ENCODE peak calls at places on chromosomes 1 and 21, in ten cellular contexts. One of them, this sample, is unnamed.

GRCh38 chr1:147292012-147292411 is 49.5 kb downstream of the CHD1L start:
- DNase-seq in tibial nerve: no peak
- DNase-seq in HepG2: no peak
- DNase-seq in A549: no peak
- DNase-seq in stomach: no peak
- DNase-seq in transverse colon: no peak
- DNase-seq in esophagus muscularis mucosa: no peak
- DNase-seq in sigmoid colon: no peak
- DNase-seq in K562: no peak
- DNase-seq in ovary: no peak
- DNase-seq in this sample: no peak

GRCh38 chr1:10530281-10530740 is 55.6 kb downstream of the PEX14 start:
- DNase-seq in esophagus muscularis mucosa: no peak
- DNase-seq in HepG2: no peak
- DNase-seq in K562: no peak
- DNase-seq in ovary: peak; percentile 83
- DNase-seq in sigmoid colon: peak; percentile 82
- DNase-seq in tibial nerve: no peak
- DNase-seq in A549: no peak
- DNase-seq in stomach: peak; percentile 61
- DNase-seq in transverse colon: peak; percentile 45
- DNase-seq in this sample: no peak

GRCh38 chr1:229410692-229411433 is 23.0 kb downstream of the ACTA1 start:
- DNase-seq in transverse colon: peak; percentile 46
- DNase-seq in sigmoid colon: peak; percentile 75
- DNase-seq in K562: peak; percentile 44
- DNase-seq in esophagus muscularis mucosa: no peak
- DNase-seq in A549: peak; percentile 51
- DNase-seq in HepG2: no peak
- DNase-seq in tibial nerve: no peak
- DNase-seq in ovary: peak; percentile 68
- DNase-seq in stomach: peak; percentile 71
- DNase-seq in this sample: no peak

GRCh38 chr1:205601209-205601608 is 30.6 kb downstream of the ELK4 start:
- DNase-seq in esophagus muscularis mucosa: peak; percentile 37
- DNase-seq in HepG2: peak; percentile 63
- DNase-seq in transverse colon: no peak
- DNase-seq in K562: no peak
- DNase-seq in ovary: no peak
- DNase-seq in sigmoid colon: no peak
- DNase-seq in tibial nerve: no peak
- DNase-seq in A549: no peak
- DNase-seq in stomach: no peak
- DNase-seq in this sample: no peak

GRCh38 chr1:57089855-57090254 is 124.0 kb upstream of the C8B start:
- DNase-seq in HepG2: no peak
- DNase-seq in transverse colon: no peak
- DNase-seq in esophagus muscularis mucosa: no peak
- DNase-seq in stomach: no peak
- DNase-seq in A549: no peak
- DNase-seq in sigmoid colon: no peak
- DNase-seq in tibial nerve: no peak
- DNase-seq in ovary: no peak
- DNase-seq in K562: no peak
- DNase-seq in this sample: no peak

GRCh38 chr21:34603002-34603709 is 11.8 kb downstream of the RCAN1 start:
- DNase-seq in A549: peak; percentile 63
- DNase-seq in esophagus muscularis mucosa: peak; percentile 96
- DNase-seq in transverse colon: peak; percentile 84
- DNase-seq in stomach: peak; percentile 89
- DNase-seq in HepG2: peak; percentile 59
- DNase-seq in sigmoid colon: peak; percentile 88
- DNase-seq in K562: peak; percentile 84
- DNase-seq in ovary: peak; percentile 80
- DNase-seq in tibial nerve: peak; percentile 94
- DNase-seq in this sample: peak; percentile 80

GRCh38 chr1:32881871-32882850 is 4.1 kb upstream of the HPCA start:
- DNase-seq in tibial nerve: no peak
- DNase-seq in HepG2: no peak
- DNase-seq in transverse colon: no peak
- DNase-seq in esophagus muscularis mucosa: no peak
- DNase-seq in sigmoid colon: no peak
- DNase-seq in K562: no peak
- DNase-seq in A549: no peak
- DNase-seq in ovary: no peak
- DNase-seq in stomach: peak; percentile 49
- DNase-seq in this sample: no peak

GRCh38 chr1:48649880-48650279 is 126.8 kb downstream of the BEND5 start:
- DNase-seq in HepG2: no peak
- DNase-seq in tibial nerve: no peak
- DNase-seq in sigmoid colon: no peak
- DNase-seq in esophagus muscularis mucosa: no peak
- DNase-seq in transverse colon: no peak
- DNase-seq in A549: no peak
- DNase-seq in K562: no peak
- DNase-seq in stomach: no peak
- DNase-seq in ovary: no peak
- DNase-seq in this sample: no peak

GRCh38 chr1:17205652-17206051 is 724 bp downstream of the PADI1 start:
- DNase-seq in HepG2: no peak
- DNase-seq in tibial nerve: no peak
- DNase-seq in A549: no peak
- DNase-seq in esophagus muscularis mucosa: no peak
- DNase-seq in stomach: no peak
- DNase-seq in K562: no peak
- DNase-seq in transverse colon: no peak
- DNase-seq in sigmoid colon: no peak
- DNase-seq in ovary: no peak
- DNase-seq in this sample: no peak

GRCh38 chr21:43292041-43292865 is 123.4 kb downstream of the CRYAA start:
- DNase-seq in K562: no peak
- DNase-seq in HepG2: no peak
- DNase-seq in A549: no peak
- DNase-seq in transverse colon: no peak
- DNase-seq in ovary: no peak
- DNase-seq in tibial nerve: no peak
- DNase-seq in esophagus muscularis mucosa: no peak
- DNase-seq in stomach: no peak
- DNase-seq in sigmoid colon: no peak
- DNase-seq in this sample: no peak

GRCh38 chr21:43188712-43189151 is 19.9 kb downstream of the CRYAA start:
- DNase-seq in HepG2: no peak
- DNase-seq in esophagus muscularis mucosa: no peak
- DNase-seq in stomach: peak; percentile 66
- DNase-seq in transverse colon: peak; percentile 22
- DNase-seq in sigmoid colon: peak; percentile 86
- DNase-seq in ovary: peak; percentile 41
- DNase-seq in A549: no peak
- DNase-seq in tibial nerve: peak; percentile 11
- DNase-seq in K562: no peak
- DNase-seq in this sample: peak; percentile 83

GRCh38 chr1:158285756-158286241 is 3.9 kb upstream of the CD1C start:
- DNase-seq in esophagus muscularis mucosa: no peak
- DNase-seq in sigmoid colon: peak; percentile 74
- DNase-seq in K562: no peak
- DNase-seq in transverse colon: peak; percentile 35
- DNase-seq in stomach: peak; percentile 32
- DNase-seq in HepG2: no peak
- DNase-seq in tibial nerve: peak; percentile 59
- DNase-seq in ovary: no peak
- DNase-seq in A549: no peak
- DNase-seq in this sample: peak; percentile 74

GRCh38 chr1:184514447-184514846 is 127.6 kb downstream of the C1orf21 start:
- DNase-seq in HepG2: no peak
- DNase-seq in K562: no peak
- DNase-seq in esophagus muscularis mucosa: no peak
- DNase-seq in tibial nerve: no peak
- DNase-seq in transverse colon: no peak
- DNase-seq in stomach: no peak
- DNase-seq in A549: no peak
- DNase-seq in ovary: no peak
- DNase-seq in sigmoid colon: no peak
- DNase-seq in this sample: no peak

GRCh38 chr1:51636765-51637522 is 20.1 kb downstream of the OSBPL9 start:
- DNase-seq in tibial nerve: peak; percentile 49
- DNase-seq in sigmoid colon: peak; percentile 70
- DNase-seq in HepG2: no peak
- DNase-seq in A549: peak; percentile 68
- DNase-seq in K562: peak; percentile 61
- DNase-seq in transverse colon: peak; percentile 33
- DNase-seq in stomach: no peak
- DNase-seq in ovary: peak; percentile 58
- DNase-seq in esophagus muscularis mucosa: no peak
- DNase-seq in this sample: peak; percentile 69

GRCh38 chr1:6795661-6796060 is 10.4 kb downstream of the CAMTA1 start:
- DNase-seq in ovary: no peak
- DNase-seq in A549: peak; percentile 58
- DNase-seq in transverse colon: no peak
- DNase-seq in sigmoid colon: no peak
- DNase-seq in stomach: no peak
- DNase-seq in tibial nerve: no peak
- DNase-seq in HepG2: no peak
- DNase-seq in K562: no peak
- DNase-seq in esophagus muscularis mucosa: no peak
- DNase-seq in this sample: no peak

DNA sequence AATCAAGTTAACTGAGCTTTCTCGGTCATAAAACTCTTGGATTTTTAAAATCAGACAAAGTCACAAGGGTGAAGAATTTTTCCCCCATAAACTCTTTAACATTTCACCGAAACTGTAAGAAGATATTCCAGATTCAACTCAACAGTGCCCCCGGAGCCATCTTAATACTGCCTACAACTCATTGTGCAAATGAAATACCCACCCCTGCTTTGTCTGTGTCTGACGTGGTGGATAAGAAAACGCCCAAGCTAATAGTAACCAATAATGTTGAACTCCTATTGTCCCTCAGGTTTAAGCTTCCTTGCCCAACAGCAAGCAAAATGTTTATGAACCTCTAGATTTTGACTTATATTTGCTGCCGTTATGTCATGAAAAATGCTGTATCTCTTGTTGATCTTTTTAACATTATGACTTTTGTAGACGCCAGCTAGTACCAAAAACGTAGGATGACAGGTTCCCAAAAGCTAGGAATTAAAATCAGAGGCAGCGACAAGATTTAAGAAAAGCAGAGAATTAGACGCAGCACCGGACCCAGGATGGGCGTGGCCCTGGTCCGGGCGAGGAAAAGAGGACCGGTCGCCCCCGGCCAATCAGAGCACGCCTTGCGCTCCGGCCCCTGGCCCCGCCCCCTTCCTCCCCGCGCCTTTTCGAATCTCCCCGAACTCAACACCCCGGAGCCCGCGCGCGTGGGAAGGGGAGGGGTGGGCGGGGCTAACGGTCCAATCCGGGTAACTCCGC is 1.1 kb downstream of the STMN1 start:
- DNase-seq in ovary: peak; percentile 99
- DNase-seq in esophagus muscularis mucosa: peak; percentile 99
- DNase-seq in tibial nerve: peak; percentile 89
- DNase-seq in transverse colon: peak; percentile 95
- DNase-seq in HepG2: peak; percentile 82
- DNase-seq in K562: peak; percentile 99
- DNase-seq in stomach: peak; percentile 95
- DNase-seq in sigmoid colon: peak; percentile 97
- DNase-seq in A549: peak; percentile 88
- DNase-seq in this sample: peak; percentile 98
- TF ChIP-seq CTCF in ovary: no peak
- TF ChIP-seq CTCF in esophagus muscularis mucosa: no peak
- TF ChIP-seq CTCF in tibial nerve: no peak
- TF ChIP-seq CTCF in transverse colon: no peak
- TF ChIP-seq CTCF in HepG2: peak; percentile 5
- TF ChIP-seq CTCF in K562: no peak
- TF ChIP-seq CTCF in stomach: no peak
- TF ChIP-seq CTCF in sigmoid colon: no peak
- TF ChIP-seq CTCF in A549: no peak
- TF ChIP-seq CTCF in this sample: no peak

DNA sequence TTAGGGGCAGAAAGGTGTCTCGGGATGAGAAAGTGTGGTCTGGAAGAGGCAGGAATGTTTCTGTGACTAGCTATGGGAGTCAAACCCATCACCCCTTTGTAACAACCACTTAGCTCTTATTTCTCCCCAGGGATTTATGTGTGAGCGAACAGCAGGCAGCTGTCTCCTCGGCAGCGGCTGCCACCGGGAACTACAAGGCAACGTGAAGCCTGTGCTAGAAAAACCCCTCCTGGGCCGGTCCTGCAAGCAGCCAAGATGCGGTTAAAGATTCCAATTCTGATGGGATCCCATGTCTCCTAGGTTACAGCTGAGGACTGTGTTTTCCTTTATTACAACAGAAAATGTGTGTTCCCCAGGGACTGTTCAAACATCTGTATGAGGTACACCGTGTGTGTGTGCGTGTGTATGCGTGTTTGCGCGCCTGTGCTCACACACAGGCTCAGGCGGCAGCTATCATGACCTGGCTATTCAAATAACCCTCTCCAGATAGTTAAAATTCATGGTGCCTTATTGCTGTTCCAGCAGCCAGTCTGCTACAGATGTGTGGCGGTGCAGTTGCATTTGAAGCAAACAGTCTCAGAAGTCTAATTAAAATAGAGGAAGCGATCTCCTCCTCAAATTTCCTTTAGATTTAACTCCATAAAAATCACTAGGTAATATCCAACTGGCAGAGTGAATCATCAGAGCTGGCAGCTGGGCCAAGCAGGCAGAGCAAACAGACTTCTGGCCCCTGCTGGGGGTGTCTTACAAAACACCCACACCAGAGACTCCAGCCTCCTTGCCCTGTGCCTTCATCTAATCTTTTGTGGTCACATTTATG is 68.0 kb downstream of the LMX1A start:
- DNase-seq in tibial nerve: no peak
- DNase-seq in sigmoid colon: no peak
- DNase-seq in stomach: no peak
- DNase-seq in HepG2: no peak
- DNase-seq in ovary: no peak
- DNase-seq in A549: peak; percentile 32
- DNase-seq in transverse colon: peak; percentile 38
- DNase-seq in esophagus muscularis mucosa: no peak
- DNase-seq in K562: no peak
- DNase-seq in this sample: no peak
- TF ChIP-seq POLR2A in tibial nerve: no peak
- TF ChIP-seq POLR2A in sigmoid colon: no peak
- TF ChIP-seq POLR2A in stomach: no peak
- TF ChIP-seq POLR2A in HepG2: no peak
- TF ChIP-seq POLR2A in ovary: no peak
- TF ChIP-seq POLR2A in A549: no peak
- TF ChIP-seq POLR2A in transverse colon: no peak
- TF ChIP-seq POLR2A in esophagus muscularis mucosa: no peak
- TF ChIP-seq POLR2A in K562: no peak
- TF ChIP-seq POLR2A in this sample: no peak

GRCh38 chr1:34166191-34167090 is 1.4 kb upstream of the CSMD2 start:
- DNase-seq in HepG2: no peak
- DNase-seq in K562: no peak
- DNase-seq in A549: no peak
- DNase-seq in stomach: no peak
- DNase-seq in esophagus muscularis mucosa: no peak
- DNase-seq in ovary: no peak
- DNase-seq in transverse colon: no peak
- DNase-seq in tibial nerve: no peak
- DNase-seq in sigmoid colon: no peak
- DNase-seq in this sample: no peak
- TF ChIP-seq EP300 in HepG2: no peak
- TF ChIP-seq EP300 in K562: no peak
- TF ChIP-seq EP300 in A549: no peak
- TF ChIP-seq EP300 in stomach: no peak
- TF ChIP-seq EP300 in esophagus muscularis mucosa: no peak
- TF ChIP-seq EP300 in ovary: no peak
- TF ChIP-seq EP300 in transverse colon: no peak
- TF ChIP-seq EP300 in tibial nerve: no peak
- TF ChIP-seq EP300 in sigmoid colon: no peak
- TF ChIP-seq EP300 in this sample: no peak

GRCh38 chr1:42703888-42704464 is 21.8 kb downstream of the YBX1 start:
- DNase-seq in HepG2: no peak
- DNase-seq in ovary: no peak
- DNase-seq in A549: no peak
- DNase-seq in esophagus muscularis mucosa: no peak
- DNase-seq in stomach: no peak
- DNase-seq in sigmoid colon: no peak
- DNase-seq in tibial nerve: no peak
- DNase-seq in K562: no peak
- DNase-seq in transverse colon: no peak
- DNase-seq in this sample: no peak
- TF ChIP-seq CTCF in HepG2: no peak
- TF ChIP-seq CTCF in ovary: no peak
- TF ChIP-seq CTCF in A549: no peak
- TF ChIP-seq CTCF in esophagus muscularis mucosa: no peak
- TF ChIP-seq CTCF in stomach: no peak
- TF ChIP-seq CTCF in sigmoid colon: no peak
- TF ChIP-seq CTCF in tibial nerve: no peak
- TF ChIP-seq CTCF in K562: no peak
- TF ChIP-seq CTCF in transverse colon: no peak
- TF ChIP-seq CTCF in this sample: no peak